ENCODE peak calls at places on chromosomes 1 and 21, in nine cellular contexts. Z is activated T-helper 1 cell treated with anti-CD3 and anti-CD28 coated beads, Interleukin-12 subunit alpha, Interleukin-12 subunit beta, Interleukin-2, Interleukin-4 antibody, amounts not matched to agents 30 ng/mL and 10 ng/mL and 1 ng/mL, durations not matched to agents 14 hours and 24 hours and 36 hours; C is ovary; Y is CD8-positive, alpha-beta T cell; B is B cell; L is brain microvascular endothelial cell; E is NCI-H1092; P is mammary epithelial cell; O is T follicular helper cell. D is an unnamed sample.

GRCh38 chr21:41597811-41598231 is 89.9 kb upstream of the TMPRSS2 start:
- DNase-seq in Z (no peak), C (no peak), Y (no peak), B (no peak), L (no peak), E (no peak), P (no peak), O (no peak), D (no peak)

GRCh38 chr1:205183676-205184335 is 27.7 kb downstream of the DSTYK start:
- DNase-seq in Z (no peak), C (no peak), Y (no peak), B (no peak), L (no peak), E (no peak), P (no peak), O (no peak), D (peak; percentile 64)

GRCh38 chr1:233500111-233500510 is 113.8 kb upstream of the KCNK1 start:
- DNase-seq in Z (no peak), C (no peak), Y (no peak), B (no peak), L (no peak), E (no peak), P (no peak), O (no peak), D (no peak)

GRCh38 chr1:162984699-162985098 is 84.5 kb upstream of the RGS4 start:
- DNase-seq in Z (no peak), C (no peak), Y (no peak), B (no peak), L (peak; percentile 89), E (no peak), P (peak; percentile 23), O (no peak), D (peak; percentile 86)

GRCh38 chr1:220927442-220927841 is 48.2 kb downstream of the HLX start:
- DNase-seq in Z (no peak), C (no peak), Y (no peak), B (no peak), L (no peak), E (no peak), P (no peak), O (no peak), D (peak; percentile 6)

GRCh38 chr1:168709896-168710305 is 19.1 kb downstream of the DPT start:
- DNase-seq in Z (no peak), C (no peak), Y (no peak), B (no peak), L (peak; percentile 60), E (no peak), P (peak; percentile 98), O (no peak), D (peak; percentile 72)

GRCh38 chr1:36910886-36911540 is 123.3 kb downstream of the GRIK3 start:
- DNase-seq in Z (no peak), C (no peak), Y (no peak), B (no peak), L (no peak), E (no peak), P (no peak), O (no peak), D (no peak)

GRCh38 chr21:36583591-36583990 is 103.7 kb upstream of the CLDN14 start:
- DNase-seq in Z (no peak), C (no peak), Y (no peak), B (no peak), L (no peak), E (no peak), P (no peak), O (no peak), D (no peak)

GRCh38 chr21:26686278-26686677 is 113.2 kb upstream of the CYYR1 start:
- DNase-seq in Z (no peak), C (no peak), Y (peak; percentile 24), B (peak; percentile 57), L (no peak), E (no peak), P (peak; percentile 48), O (no peak), D (peak; percentile 42)

GRCh38 chr1:67843335-67843734 is 10.1 kb upstream of the GNG12 start:
- DNase-seq in Z (no peak), C (no peak), Y (no peak), B (no peak), L (peak; percentile 23), E (no peak), P (no peak), O (no peak), D (no peak)

GRCh38 chr1:208775841-208776240 is 531.7 kb upstream of the PLXNA2 start:
- DNase-seq in Z (no peak), C (no peak), Y (no peak), B (no peak), L (no peak), E (no peak), P (no peak), O (no peak), D (peak; percentile 2)

GRCh38 chr1:28971980-28972771 is 57.8 kb downstream of the EPB41 start:
- DNase-seq in Z (no peak), C (peak; percentile 41), Y (no peak), B (no peak), L (peak; percentile 81), E (no peak), P (peak; percentile 79), O (no peak), D (peak; percentile 93)

GRCh38 chr21:42746593-42747266 is 93.3 kb downstream of the PDE9A start:
- DNase-seq in Z (peak; percentile 33), C (no peak), Y (peak; percentile 79), B (peak; percentile 53), L (no peak), E (no peak), P (no peak), O (no peak), D (no peak)

GRCh38 chr1:235979716-235980338 is 85.1 kb downstream of the NID1 start:
- DNase-seq in Z (no peak), C (no peak), Y (no peak), B (no peak), L (no peak), E (no peak), P (no peak), O (no peak), D (no peak)

GRCh38 chr1:178005450-178005849 is 35.6 kb upstream of the SEC16B start:
- DNase-seq in Z (no peak), C (no peak), Y (no peak), B (no peak), L (no peak), E (no peak), P (no peak), O (no peak), D (no peak)

GRCh38 chr1:63859480-63860275 is 85.9 kb downstream of the ROR1 start:
- DNase-seq in Z (no peak), C (no peak), Y (no peak), B (no peak), L (no peak), E (no peak), P (peak; percentile 73), O (no peak), D (no peak)

GRCh38 chr1:245578751-245579150 is 424.0 kb downstream of the KIF26B start:
- DNase-seq in Z (no peak), C (no peak), Y (no peak), B (no peak), L (no peak), E (no peak), P (no peak), O (no peak), D (no peak)

GRCh38 chr1:229538945-229539344 is 19.6 kb downstream of the ABCB10 start:
- DNase-seq in Z (no peak), C (no peak), Y (no peak), B (no peak), L (no peak), E (no peak), P (peak; percentile 77), O (no peak), D (no peak)

GRCh38 chr1:160877221-160877620 is 7.8 kb downstream of the ITLN1 start:
- DNase-seq in Z (no peak), C (no peak), Y (no peak), B (no peak), L (no peak), E (no peak), P (no peak), O (no peak), D (no peak)

GRCh38 chr1:156892190-156893047 is 1.1 kb upstream of the PEAR1 start:
- DNase-seq in Z (peak; percentile 80), C (peak; percentile 95), Y (peak; percentile 86), B (peak; percentile 82), L (peak; percentile 84), E (peak; percentile 76), P (peak; percentile 61), O (peak; percentile 74), D (peak; percentile 79)

GRCh38 chr1:241269116-241269515 is 87.9 kb downstream of the RGS7 start:
- DNase-seq in Z (no peak), C (no peak), Y (no peak), B (no peak), L (no peak), E (peak; percentile 15), P (no peak), O (no peak), D (no peak)

GRCh38 chr1:63073530-63074306 is 248.6 kb upstream of the FOXD3 start:
- DNase-seq in Z (no peak), C (no peak), Y (no peak), B (no peak), L (no peak), E (no peak), P (no peak), O (no peak), D (no peak)

GRCh38 chr1:93180723-93181613 is at the start of gene CCDC18:
- DNase-seq in Z (peak; percentile 10), C (no peak), Y (peak; percentile 71), B (peak; percentile 78), L (peak; percentile 55), E (no peak), P (no peak), O (peak; percentile 46), D (peak; percentile 39)

GRCh38 chr1:36126797-36127500 is 1.9 kb upstream of the COL8A2 start:
- DNase-seq in Z (no peak), C (no peak), Y (no peak), B (no peak), L (no peak), E (no peak), P (no peak), O (no peak), D (no peak)

GRCh38 chr1:38962113-38962512 is 20.5 kb upstream of the RHBDL2 start:
- DNase-seq in Z (no peak), C (no peak), Y (no peak), B (no peak), L (peak; percentile 76), E (no peak), P (peak; percentile 87), O (no peak), D (peak; percentile 43)

GRCh38 chr1:78559680-78560079 is 60.6 kb upstream of the IFI44L start:
- DNase-seq in Z (no peak), C (no peak), Y (no peak), B (no peak), L (no peak), E (no peak), P (no peak), O (no peak), D (no peak)

GRCh38 chr1:184820218-184820720 is 65.6 kb upstream of the EDEM3 start:
- DNase-seq in Z (no peak), C (no peak), Y (no peak), B (no peak), L (no peak), E (no peak), P (no peak), O (no peak), D (no peak)

GRCh38 chr21:43359081-43359822 is 67.7 kb downstream of the SIK1 start:
- DNase-seq in Z (no peak), C (no peak), Y (no peak), B (no peak), L (no peak), E (peak; percentile 83), P (no peak), O (no peak), D (no peak)